ENCODE peak calls at places on chromosomes 2 and 18, in seven cellular contexts. H is AG04450, T is AG04449, W is psoas muscle, J is ovary, F is fibroblast of lung, Q is gastrocnemius medialis. L is an unnamed sample.

GRCh38 chr2:160695402-160696060 is 201.9 kb upstream of the RBMS1 start:
- DNase-seq in H (peak), F (peak), Q (peak), T (no peak), J (no peak), W (no peak), L (no peak)

GRCh38 chr2:61677942-61678341 is 139.8 kb upstream of the XPO1 start:
- DNase-seq in F (no peak), J (no peak), W (no peak), H (no peak), Q (no peak), T (no peak), L (no peak)

GRCh38 chr2:119657486-119658145 is 21.4 kb upstream of the TMEM177 start:
- DNase-seq in Q (no peak), F (no peak), H (no peak), W (no peak), J (no peak), T (no peak), L (no peak)

GRCh38 chr2:25618676-25619075 is 54.7 kb downstream of the DTNB start:
- DNase-seq in W (no peak), J (no peak), H (no peak), Q (no peak), F (peak), T (no peak), L (no peak)

GRCh38 chr2:68045337-68045736 is 17.5 kb downstream of the C1D start:
- DNase-seq in F (no peak), T (no peak), W (no peak), J (no peak), H (no peak), Q (no peak), L (no peak)

GRCh38 chr2:238098854-238099708 is 1.1 kb upstream of the ESPNL start:
- DNase-seq in T (no peak), H (no peak), Q (no peak), J (no peak), W (peak), F (no peak), L (no peak)

GRCh38 chr18:44590976-44591375 is 89.7 kb upstream of the SETBP1 start:
- DNase-seq in J (no peak), H (no peak), T (no peak), W (no peak), Q (no peak), F (no peak), L (no peak)

GRCh38 chr2:214076527-214076926 is 334.3 kb upstream of the VWC2L start:
- DNase-seq in T (peak), Q (no peak), J (no peak), W (no peak), F (no peak), H (no peak), L (no peak)

GRCh38 chr2:177763532-177764265 is 308.9 kb downstream of the PDE11A start:
- DNase-seq in Q (peak), W (peak), F (peak), J (peak), H (peak), T (no peak), L (peak)

GRCh38 chr18:61765097-61765496 is 127.7 kb downstream of the RNF152 start:
- DNase-seq in J (no peak), T (peak), H (peak), Q (no peak), F (peak), W (no peak), L (no peak)

GRCh38 chr18:48914581-48915251 is 36.0 kb downstream of the SMAD7 start:
- DNase-seq in T (no peak), J (peak), F (no peak), H (no peak), Q (no peak), W (no peak), L (no peak)

GRCh38 chr2:235607541-235608199 is 113.8 kb downstream of the AGAP1 start:
- DNase-seq in F (no peak), J (no peak), W (no peak), T (no peak), Q (no peak), H (no peak), L (no peak)

GRCh38 chr2:121128741-121129659 is 156.0 kb downstream of the TFCP2L1 start:
- DNase-seq in W (no peak), Q (no peak), T (no peak), F (peak), J (no peak), H (no peak), L (peak)

GRCh38 chr2:121297217-121297830 is 12.3 kb upstream of the TFCP2L1 start:
- DNase-seq in H (no peak), T (no peak), W (no peak), Q (no peak), J (no peak), F (peak), L (peak)

GRCh38 chr18:57863706-57864105 is 60.6 kb upstream of the ATP8B1 start:
- DNase-seq in J (no peak), F (no peak), W (no peak), T (no peak), H (no peak), Q (no peak), L (no peak)

GRCh38 chr2:130834923-130835765 is 1.6 kb upstream of the ARHGEF4 start:
- DNase-seq in H (no peak), T (no peak), W (peak), Q (no peak), J (no peak), F (no peak), L (no peak)

GRCh38 chr2:42878581-42878980 is 86.2 kb upstream of the HAAO start:
- DNase-seq in W (no peak), H (no peak), F (no peak), Q (no peak), T (no peak), J (no peak), L (no peak)

GRCh38 chr2:74813201-74813600 is 20.7 kb upstream of the HK2 start:
- DNase-seq in J (no peak), H (no peak), Q (no peak), F (no peak), T (no peak), W (no peak), L (no peak)

GRCh38 chr2:86337235-86338099 is at the start of gene REEP1:
- DNase-seq in F (no peak), Q (peak), H (no peak), T (no peak), W (peak), J (peak), L (peak)

GRCh38 chr2:177164584-177165052 is 48.0 kb upstream of the HNRNPA3 start:
- DNase-seq in F (peak), H (no peak), W (peak), Q (peak), J (peak), T (no peak), L (peak)

GRCh38 chr2:241702405-241703127 is 727 bp downstream of the ING5 start:
- DNase-seq in W (peak), J (peak), Q (peak), H (peak), F (no peak), T (no peak), L (peak)

GRCh38 chr2:241702155-241702404 is 241 bp downstream of the ING5 start:
- DNase-seq in W (no peak), F (peak), H (no peak), Q (no peak), T (no peak), J (no peak), L (peak)

GRCh38 chr2:241703128-241703604 is 1.3 kb downstream of the ING5 start:
- DNase-seq in F (peak), H (no peak), T (no peak), W (no peak), J (no peak), Q (no peak), L (no peak)

GRCh38 chr2:241701405-241702154 is at the start of gene ING5:
- DNase-seq in T (peak), J (peak), H (peak), F (peak), W (peak), Q (peak), L (peak)

GRCh38 chr2:241701155-241701404 is 759 bp upstream of the ING5 start:
- DNase-seq in F (no peak), W (no peak), H (peak), Q (no peak), T (peak), J (no peak), L (no peak)
- TF ChIP-seq CTCF in F (peak), W (peak), H (peak), Q (no peak), T (peak), J (peak), L (no peak)

GRCh38 chr2:206217743-206218520 is 56.5 kb upstream of the ZDBF2 start:
- DNase-seq in T (no peak), Q (no peak), H (no peak), J (no peak), F (peak), W (no peak), L (no peak)
- TF ChIP-seq CTCF in T (no peak), Q (no peak), H (no peak), J (no peak), F (no peak), W (no peak), L (no peak)

GRCh38 chr2:96260404-96261260 is 5.2 kb downstream of the TMEM127 start:
- DNase-seq in Q (peak), J (peak), H (peak), T (peak), W (peak), F (peak), L (peak)
- TF ChIP-seq CTCF in Q (no peak), J (no peak), H (peak), T (peak), W (peak), F (peak), L (no peak)

GRCh38 chr2:19312949-19313348 is 45.5 kb downstream of the OSR1 start:
- DNase-seq in Q (no peak), J (no peak), F (peak), T (no peak), W (no peak), H (peak), L (peak)
- TF ChIP-seq CTCF in Q (no peak), J (no peak), F (peak), T (peak), W (peak), H (peak), L (peak)